ENCODE peak calls at places on chromosomes 3 and 15, in nine cellular contexts. J, K, I, F, X, D, C, A and V are unnamed samples.

GRCh38 chr3:170130532-170130931 is 51.0 kb downstream of the PHC3 start:
- DNase-seq in J (no peak), K (no peak), I (peak), F (no peak), X (no peak), D (no peak), C (no peak), A (no peak), V (no peak)

GRCh38 chr15:37015025-37015424 is 85.3 kb downstream of the MEIS2 start:
- DNase-seq in J (no peak), K (no peak), I (no peak), F (peak), X (no peak), D (no peak), C (no peak), A (no peak), V (no peak)

GRCh38 chr15:45253330-45253729 is 1.3 kb downstream of the SLC28A2 start:
- DNase-seq in J (no peak), K (peak), I (peak), F (no peak), X (no peak), D (no peak), C (no peak), A (no peak), V (no peak)

GRCh38 chr3:16916840-16917239 is 32.1 kb downstream of the PLCL2 start:
- DNase-seq in J (no peak), K (no peak), I (no peak), F (no peak), X (no peak), D (no peak), C (no peak), A (no peak), V (no peak)

GRCh38 chr15:79364571-79365240 is 53.8 kb downstream of the TMED3 start:
- DNase-seq in J (no peak), K (peak), I (no peak), F (no peak), X (no peak), D (no peak), C (no peak), A (no peak), V (no peak)

GRCh38 chr3:108091498-108092259 is 848 bp upstream of the CD47 start:
- DNase-seq in J (peak), K (peak), I (no peak), F (peak), X (no peak), D (no peak), C (no peak), A (no peak), V (no peak)

GRCh38 chr15:100713163-100713867 is 110.9 kb downstream of the ASB7 start:
- DNase-seq in J (no peak), K (no peak), I (no peak), F (no peak), X (no peak), D (no peak), C (peak), A (no peak), V (no peak)

GRCh38 chr15:89778861-89779260 is 2.7 kb downstream of the MESP2 start:
- DNase-seq in J (no peak), K (no peak), I (no peak), F (no peak), X (no peak), D (no peak), C (no peak), A (no peak), V (no peak)

GRCh38 chr3:188196232-188196990 is 42.5 kb downstream of the LPP start:
- DNase-seq in J (no peak), K (no peak), I (no peak), F (no peak), X (no peak), D (no peak), C (no peak), A (no peak), V (no peak)

GRCh38 chr15:85581495-85581894 is 201.1 kb downstream of the AKAP13 start:
- DNase-seq in J (peak), K (no peak), I (no peak), F (peak), X (no peak), D (no peak), C (peak), A (peak), V (peak)

GRCh38 chr3:152466784-152467183 is 198.1 kb downstream of the MBNL1 start:
- DNase-seq in J (no peak), K (no peak), I (peak), F (no peak), X (no peak), D (no peak), C (no peak), A (no peak), V (no peak)

GRCh38 chr3:29525254-29525881 is 244.5 kb downstream of the RBMS3 start:
- DNase-seq in J (no peak), K (no peak), I (no peak), F (peak), X (no peak), D (no peak), C (no peak), A (no peak), V (no peak)

GRCh38 chr15:38129531-38130199 is 123.0 kb upstream of the SPRED1 start:
- DNase-seq in J (no peak), K (peak), I (peak), F (peak), X (peak), D (no peak), C (no peak), A (peak), V (no peak)

GRCh38 chr3:139006051-139006716 is at the start of gene PRR23A:
- DNase-seq in J (no peak), K (no peak), I (no peak), F (no peak), X (no peak), D (no peak), C (no peak), A (no peak), V (no peak)

GRCh38 chr3:158749977-158750376 is 17.7 kb upstream of the RARRES1 start:
- DNase-seq in J (no peak), K (no peak), I (no peak), F (no peak), X (no peak), D (no peak), C (no peak), A (no peak), V (no peak)

GRCh38 chr15:77759896-77760592 is 127.3 kb upstream of the LINGO1 start:
- DNase-seq in J (no peak), K (no peak), I (no peak), F (no peak), X (no peak), D (no peak), C (no peak), A (no peak), V (no peak)

GRCh38 chr15:66369773-66370651 is 13.5 kb upstream of the TIPIN start:
- DNase-seq in J (peak), K (no peak), I (peak), F (no peak), X (no peak), D (peak), C (no peak), A (peak), V (no peak)

GRCh38 chr3:10619989-10620832 is 114.8 kb upstream of the ATP2B2 start:
- DNase-seq in J (no peak), K (no peak), I (no peak), F (no peak), X (no peak), D (no peak), C (no peak), A (no peak), V (no peak)

GRCh38 chr3:184773341-184774186 is 38.4 kb upstream of the VPS8 start:
- DNase-seq in J (no peak), K (peak), I (no peak), F (peak), X (no peak), D (no peak), C (no peak), A (no peak), V (no peak)

GRCh38 chr3:49668414-49668797 is 5.7 kb upstream of the APEH start:
- DNase-seq in J (no peak), K (no peak), I (peak), F (no peak), X (no peak), D (no peak), C (no peak), A (no peak), V (no peak)

GRCh38 chr3:152318512-152318911 is 49.8 kb downstream of the MBNL1 start:
- DNase-seq in J (no peak), K (no peak), I (no peak), F (no peak), X (no peak), D (no peak), C (no peak), A (no peak), V (no peak)

GRCh38 chr3:187992609-187993008 is 161.3 kb upstream of the LPP start:
- DNase-seq in J (no peak), K (no peak), I (no peak), F (no peak), X (no peak), D (no peak), C (no peak), A (no peak), V (no peak)

GRCh38 chr3:12935861-12936830 is 94.8 kb upstream of the RPL32 start:
- DNase-seq in J (no peak), K (no peak), I (no peak), F (no peak), X (no peak), D (no peak), C (no peak), A (no peak), V (no peak)

GRCh38 chr3:155382396-155383042 is 89.0 kb upstream of the STRIT1 start:
- DNase-seq in J (no peak), K (peak), I (peak), F (peak), X (peak), D (peak), C (peak), A (peak), V (no peak)

GRCh38 chr15:49674370-49674769 is 53.5 kb downstream of the DTWD1 start:
- DNase-seq in J (no peak), K (no peak), I (no peak), F (no peak), X (no peak), D (no peak), C (no peak), A (no peak), V (no peak)

GRCh38 chr15:78930577-78931388 is 14.1 kb downstream of the CTSH start:
- DNase-seq in J (no peak), K (no peak), I (no peak), F (no peak), X (no peak), D (no peak), C (no peak), A (no peak), V (no peak)

GRCh38 chr15:41558400-41559238 is at the start of gene TYRO3:
- DNase-seq in J (peak), K (peak), I (peak), F (peak), X (peak), D (peak), C (peak), A (peak), V (peak)

GRCh38 chr3:192246847-192247520 is 480.4 kb downstream of the FGF12 start:
- DNase-seq in J (no peak), K (no peak), I (peak), F (no peak), X (no peak), D (no peak), C (no peak), A (no peak), V (no peak)

GRCh38 chr3:87298111-87298718 is 21.8 kb upstream of the POU1F1 start:
- DNase-seq in J (no peak), K (peak), I (peak), F (no peak), X (no peak), D (no peak), C (no peak), A (peak), V (no peak)
- TF ChIP-seq CTCF in J (peak), K (peak), I (peak), F (peak), X (peak), D (peak), C (peak), A (peak), V (peak)

GRCh38 chr3:14601692-14602005 is 49.9 kb upstream of the CCDC174 start:
- DNase-seq in J (no peak), K (no peak), I (no peak), F (no peak), X (no peak), D (no peak), C (no peak), A (no peak), V (no peak)

GRCh38 chr3:14602006-14602803 is 49.4 kb upstream of the CCDC174 start:
- DNase-seq in J (no peak), K (peak), I (no peak), F (no peak), X (no peak), D (peak), C (no peak), A (peak), V (no peak)

GRCh38 chr3:14599488-14599887 is 52.1 kb upstream of the CCDC174 start:
- DNase-seq in J (no peak), K (no peak), I (no peak), F (no peak), X (no peak), D (no peak), C (no peak), A (no peak), V (no peak)

GRCh38 chr3:14600075-14600474 is 51.5 kb upstream of the CCDC174 start:
- DNase-seq in J (no peak), K (no peak), I (no peak), F (no peak), X (no peak), D (no peak), C (no peak), A (no peak), V (no peak)

DNA sequence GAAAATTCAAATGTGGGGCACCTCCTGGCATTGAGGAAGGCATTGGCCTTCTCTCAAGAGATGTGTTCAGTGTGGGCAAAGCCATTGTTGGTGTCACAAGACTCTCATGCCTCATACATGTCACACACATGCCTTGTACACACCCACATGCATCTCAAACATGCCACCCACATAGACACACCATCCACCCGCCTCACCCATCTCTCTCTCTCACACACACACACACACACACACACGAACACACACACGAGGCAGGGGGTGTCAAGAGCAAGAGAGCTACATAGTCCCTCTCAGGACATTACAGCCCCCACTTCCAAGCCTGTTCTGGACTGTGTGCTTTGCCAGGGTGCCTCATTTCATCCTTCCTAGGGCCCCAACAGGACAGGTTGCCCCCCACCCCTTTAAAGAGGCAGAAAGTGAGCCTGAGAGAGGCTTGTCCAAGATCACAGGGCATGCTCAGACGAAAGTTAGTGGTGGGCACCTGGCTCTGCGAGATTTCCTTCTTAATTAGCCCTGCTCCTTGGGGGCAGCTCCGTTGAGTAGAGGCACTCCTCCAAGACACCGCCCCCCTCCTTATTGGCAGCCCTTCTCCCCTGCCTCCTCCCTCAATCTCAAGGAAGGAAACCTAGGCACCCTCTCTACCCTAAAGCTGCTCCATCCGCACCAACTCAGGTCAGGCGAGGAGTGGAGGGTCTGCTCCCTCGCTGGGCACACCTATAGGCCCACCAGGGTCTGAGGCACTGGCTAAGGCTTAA is 50.5 kb upstream of the CCDC174 start:
- DNase-seq in J (no peak), K (no peak), I (no peak), F (no peak), X (no peak), D (no peak), C (no peak), A (no peak), V (no peak)
- TF ChIP-seq CTCF in J (no peak), K (no peak), I (no peak), F (no peak), X (no peak), D (no peak), C (no peak), A (no peak), V (no peak)

DNA sequence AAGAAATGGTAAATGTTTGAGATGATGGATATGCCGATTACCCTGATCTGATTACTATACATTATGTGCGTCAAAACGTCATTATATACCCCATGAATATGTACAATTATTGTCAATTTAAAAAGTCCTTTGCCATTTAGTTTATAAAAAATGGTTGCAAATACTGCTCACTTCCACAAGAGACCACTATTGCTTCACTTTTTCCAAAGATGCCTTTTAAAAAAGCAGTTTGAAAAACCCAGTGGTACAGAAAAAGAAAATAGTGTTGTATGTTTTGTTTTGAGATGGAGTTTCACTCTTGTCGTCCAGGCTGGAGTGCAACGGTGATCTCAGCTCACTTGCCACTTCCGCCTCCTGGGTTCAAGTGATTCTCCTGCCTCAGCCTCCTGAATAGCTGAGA is 39.3 kb downstream of the EDEM1 start:
- DNase-seq in J (no peak), K (no peak), I (peak), F (no peak), X (no peak), D (no peak), C (no peak), A (peak), V (no peak)
- TF ChIP-seq CTCF in J (peak), K (peak), I (peak), F (peak), X (peak), D (no peak), C (no peak), A (peak), V (no peak)

GRCh38 chr15:57324944-57325679 is 51.2 kb upstream of the CGNL1 start:
- DNase-seq in J (no peak), K (no peak), I (no peak), F (no peak), X (no peak), D (no peak), C (peak), A (no peak), V (no peak)
- TF ChIP-seq CTCF in J (no peak), K (no peak), I (no peak), F (no peak), X (no peak), D (no peak), C (no peak), A (no peak), V (no peak)